ENCODE peak calls at places on chromosomes 11 and 22, in five cellular contexts. R, U, M, E and N are unnamed samples.

GRCh38 chr11:59708537-59708936 is 5.1 kb downstream of the OR10V1 start:
- DNase-seq in R (no peak), U (no peak), M (no peak), E (no peak), N (no peak)

GRCh38 chr11:133618500-133618899 is 86.2 kb upstream of the OPCML start:
- DNase-seq in M (no peak), R (no peak), E (no peak), U (no peak), N (no peak)

GRCh38 chr11:123195182-123196059 is at the start of gene CLMP:
- DNase-seq in E (no peak), U (no peak), R (no peak), M (no peak), N (peak)

GRCh38 chr11:116703421-116703820 is 69.4 kb downstream of the BUD13 start:
- DNase-seq in E (no peak), U (no peak), R (no peak), M (no peak), N (no peak)

GRCh38 chr11:90218606-90219005 is 4.2 kb downstream of the CHORDC1 start:
- DNase-seq in U (no peak), E (no peak), R (no peak), M (no peak), N (no peak)

GRCh38 chr22:20159088-20159487 is 8.2 kb upstream of the CCDC188 start:
- DNase-seq in U (no peak), M (no peak), R (no peak), E (no peak), N (no peak)

GRCh38 chr22:44486538-44486937 is 11.5 kb downstream of the RTL6 start:
- DNase-seq in M (no peak), U (no peak), R (no peak), E (no peak), N (no peak)

GRCh38 chr22:36475341-36475740 is 6.1 kb downstream of the TXN2 start:
- DNase-seq in R (no peak), U (no peak), E (no peak), M (no peak), N (no peak)

GRCh38 chr11:76648061-76648460 is 22.5 kb downstream of the LRRC32 start:
- DNase-seq in E (no peak), M (no peak), R (no peak), U (no peak), N (no peak)

DNA sequence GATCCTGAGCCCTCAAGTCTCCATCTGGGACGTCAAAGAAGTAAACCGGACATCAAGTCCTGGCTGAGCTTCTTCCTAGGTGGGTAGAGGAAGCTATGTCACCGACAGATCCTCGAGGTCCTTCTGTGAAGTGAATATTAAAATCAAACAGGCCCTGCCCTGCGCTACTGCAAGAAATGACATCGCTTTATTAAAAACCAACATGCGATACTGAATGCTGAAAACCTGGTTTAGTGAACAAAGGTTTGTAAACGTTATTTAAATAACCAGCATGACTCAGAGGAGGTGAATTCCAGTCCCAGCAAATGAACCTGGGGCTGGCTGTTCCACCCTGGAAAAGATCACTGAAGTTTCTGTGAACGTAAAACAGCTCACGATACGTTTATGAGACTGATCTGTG is 659 bp downstream of the RTCB start:
- DNase-seq in R (peak), E (no peak), M (no peak), U (no peak), N (no peak)
- TF ChIP-seq JUND in R (no peak), E (peak), M (no peak), U (no peak), N (no peak)

GRCh38 chr11:103364687-103365086 is 255.5 kb downstream of the DYNC2H1 start:
- DNase-seq in R (no peak), M (no peak), U (no peak), E (no peak), N (no peak)

GRCh38 chr11:103367650-103368049 is 258.4 kb downstream of the DYNC2H1 start:
- DNase-seq in R (no peak), E (no peak), M (no peak), U (no peak), N (no peak)

GRCh38 chr11:103370076-103370475 is 260.9 kb downstream of the DYNC2H1 start:
- DNase-seq in R (no peak), M (no peak), U (no peak), E (no peak), N (no peak)

DNA sequence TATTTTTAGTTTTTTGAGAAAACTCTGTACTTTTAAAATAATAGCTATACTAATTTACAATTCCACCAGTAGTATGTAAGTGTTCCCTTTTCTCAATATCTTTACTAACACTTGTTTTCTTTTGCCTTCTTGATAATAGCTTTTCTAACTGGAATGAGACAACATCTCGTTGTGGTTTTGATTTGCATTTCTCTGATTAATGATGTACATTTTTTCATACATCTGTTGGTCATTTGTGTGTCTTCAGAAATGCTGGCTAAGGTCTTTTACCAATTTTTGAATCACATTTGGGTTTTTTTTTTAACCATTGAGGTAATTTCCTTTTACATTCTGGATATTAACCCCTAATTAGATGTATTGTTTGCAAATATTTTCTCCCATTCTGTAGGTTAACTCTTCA is 258.9 kb downstream of the DYNC2H1 start:
- DNase-seq in E (no peak), M (no peak), R (no peak), U (no peak), N (no peak)
- TF ChIP-seq JUND in E (no peak), M (no peak), R (no peak), U (no peak), N (no peak)

GRCh38 chr11:64656797-64657196 is 65.8 kb downstream of the SLC22A12 start:
- DNase-seq in U (no peak), R (peak), M (no peak), E (no peak), N (no peak)
- TF ChIP-seq JUND in U (no peak), R (no peak), M (no peak), E (no peak), N (no peak)

GRCh38 chr11:107385361-107385982 is 72.2 kb downstream of the CWF19L2 start:
- DNase-seq in R (peak), U (peak), E (no peak), M (no peak), N (no peak)
- TF ChIP-seq JUND in R (no peak), U (no peak), E (no peak), M (no peak), N (no peak)

DNA sequence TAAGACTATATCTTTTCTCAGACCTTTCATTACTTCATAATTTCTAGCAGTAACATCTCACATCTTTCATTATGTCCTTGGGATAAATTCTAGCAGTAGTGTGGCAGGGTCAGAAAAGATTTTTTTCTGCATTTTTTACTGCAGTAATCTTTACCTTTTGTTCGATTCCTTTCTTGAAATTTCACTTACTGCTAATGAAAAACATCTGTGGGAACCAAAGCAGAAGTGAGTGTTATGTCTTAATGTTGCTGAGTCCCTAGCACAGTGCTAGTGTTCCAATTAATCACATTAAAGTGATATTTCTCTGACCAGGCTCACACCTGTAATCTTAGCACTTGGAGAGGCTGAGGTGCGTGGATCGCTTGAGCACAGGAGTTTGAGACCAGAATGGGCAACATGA is 123.6 kb downstream of the EHF start:
- DNase-seq in M (no peak), U (no peak), R (no peak), E (no peak), N (no peak)
- TF ChIP-seq JUND in M (no peak), U (no peak), R (no peak), E (no peak), N (no peak)